ENCODE peak calls at places on chromosomes 5 and 9, in six cellular contexts. J is neural progenitor cell, U is fibroblast of the aortic adventitia, V is left ventricle myocardium inferior, Z is mesothelial cell of epicardium, S is cardiac fibroblast. G is an unnamed sample.

GRCh38 chr9:114037961-114038723 is 40.0 kb downstream of the AMBP start:
- DNase-seq in J (peak), U (no peak), V (no peak), Z (no peak), S (no peak), G (no peak)

GRCh38 chr5:166119506-166119905 is 2171.9 kb upstream of the WWC1 start:
- DNase-seq in J (no peak), U (no peak), V (no peak), Z (no peak), S (no peak), G (no peak)

GRCh38 chr9:113479150-113479761 is 15.7 kb downstream of the RGS3 start:
- DNase-seq in J (peak), U (no peak), V (no peak), Z (no peak), S (no peak), G (no peak)

GRCh38 chr9:5326893-5327548 is 12.7 kb downstream of the RLN1 start:
- DNase-seq in J (peak), U (no peak), V (no peak), Z (no peak), S (no peak), G (no peak)

GRCh38 chr5:76084496-76085285 is 1.5 kb downstream of the SV2C start:
- DNase-seq in J (peak), U (peak), V (no peak), Z (no peak), S (peak), G (no peak)

GRCh38 chr9:38090170-38090569 is 21.1 kb upstream of the SHB start:
- DNase-seq in J (no peak), U (no peak), V (no peak), Z (no peak), S (no peak), G (no peak)

GRCh38 chr9:71795097-71795807 is 26.9 kb upstream of the CEMIP2 start:
- DNase-seq in J (no peak), U (no peak), V (no peak), Z (no peak), S (no peak), G (no peak)

GRCh38 chr5:33840927-33841547 is 50.8 kb downstream of the ADAMTS12 start:
- DNase-seq in J (no peak), U (no peak), V (no peak), Z (no peak), S (no peak), G (no peak)

GRCh38 chr9:29150606-29151005 is 1577.3 kb upstream of the C9orf72 start:
- DNase-seq in J (no peak), U (peak), V (no peak), Z (no peak), S (peak), G (no peak)
- TF ChIP-seq CTCF in J (no peak), U (no peak), V (no peak), Z (no peak), S (no peak), G (no peak)

GRCh38 chr9:127347831-127348699 is 48.9 kb upstream of the SLC2A8 start:
- DNase-seq in J (no peak), U (peak), V (no peak), Z (no peak), S (peak), G (peak)
- TF ChIP-seq CTCF in J (no peak), U (peak), V (no peak), Z (no peak), S (peak), G (peak)

DNA sequence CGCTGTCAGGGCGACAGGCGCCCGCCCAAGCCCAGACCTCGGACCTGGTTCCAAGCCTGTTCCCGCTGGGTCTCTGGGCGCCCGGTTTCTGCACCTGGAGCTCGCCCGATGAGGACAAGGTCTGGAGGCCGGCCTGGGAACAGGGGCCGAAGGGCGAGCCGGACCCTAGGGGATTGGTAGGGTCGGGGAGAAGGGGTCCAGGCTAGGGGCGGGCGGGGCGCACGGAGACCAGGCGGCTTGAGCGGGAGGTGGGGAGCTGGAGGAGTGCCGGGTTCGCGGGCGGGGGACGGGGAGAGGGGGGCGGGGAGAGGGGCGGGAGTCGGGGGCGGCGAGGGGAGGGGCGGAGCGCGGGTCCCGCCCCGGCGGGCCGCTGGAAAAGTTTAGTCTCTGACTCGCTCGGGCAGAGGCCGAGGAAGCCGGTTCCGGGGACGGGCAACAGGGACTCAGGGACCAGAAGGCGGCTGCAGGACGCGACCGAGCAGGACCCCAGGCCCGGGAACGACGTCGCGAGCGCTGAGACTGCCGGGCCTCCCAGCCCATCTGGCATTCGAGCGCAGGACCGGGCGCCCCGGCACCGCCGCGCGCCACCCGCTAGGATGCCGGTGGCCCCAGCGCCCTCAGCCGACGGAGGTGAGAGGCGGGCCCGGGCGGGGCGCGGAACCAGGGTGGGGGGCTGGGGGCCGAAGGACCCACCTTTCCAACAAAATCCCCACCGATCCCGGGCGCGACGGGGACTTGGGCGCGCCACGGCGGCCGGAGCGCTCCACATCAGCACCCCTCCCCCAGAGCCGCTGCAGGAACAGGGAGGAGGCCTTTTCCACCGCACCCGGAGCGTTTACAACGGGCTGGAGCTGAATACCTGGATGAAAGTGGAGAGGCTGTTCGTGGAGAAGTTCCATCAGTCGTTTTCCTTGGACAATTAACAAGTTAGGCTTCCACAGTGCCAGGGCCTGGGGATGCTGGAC is at the start of gene S1PR3:
- DNase-seq in J (peak), U (peak), V (peak), Z (peak), S (peak), G (no peak)
- TF ChIP-seq CTCF in J (peak), U (peak), V (peak), Z (peak), S (no peak), G (peak)

GRCh38 chr5:66796306-66797292 is 200.4 kb downstream of the MAST4 start:
- DNase-seq in J (no peak), U (peak), V (no peak), Z (no peak), S (peak), G (no peak)
- TF ChIP-seq CTCF in J (peak), U (peak), V (peak), Z (no peak), S (peak), G (peak)

GRCh38 chr9:1875251-1875851 is 139.8 kb upstream of the SMARCA2 start:
- DNase-seq in J (no peak), U (no peak), V (no peak), Z (no peak), S (no peak), G (no peak)
- TF ChIP-seq CTCF in J (no peak), U (no peak), V (no peak), Z (no peak), S (no peak), G (no peak)

DNA sequence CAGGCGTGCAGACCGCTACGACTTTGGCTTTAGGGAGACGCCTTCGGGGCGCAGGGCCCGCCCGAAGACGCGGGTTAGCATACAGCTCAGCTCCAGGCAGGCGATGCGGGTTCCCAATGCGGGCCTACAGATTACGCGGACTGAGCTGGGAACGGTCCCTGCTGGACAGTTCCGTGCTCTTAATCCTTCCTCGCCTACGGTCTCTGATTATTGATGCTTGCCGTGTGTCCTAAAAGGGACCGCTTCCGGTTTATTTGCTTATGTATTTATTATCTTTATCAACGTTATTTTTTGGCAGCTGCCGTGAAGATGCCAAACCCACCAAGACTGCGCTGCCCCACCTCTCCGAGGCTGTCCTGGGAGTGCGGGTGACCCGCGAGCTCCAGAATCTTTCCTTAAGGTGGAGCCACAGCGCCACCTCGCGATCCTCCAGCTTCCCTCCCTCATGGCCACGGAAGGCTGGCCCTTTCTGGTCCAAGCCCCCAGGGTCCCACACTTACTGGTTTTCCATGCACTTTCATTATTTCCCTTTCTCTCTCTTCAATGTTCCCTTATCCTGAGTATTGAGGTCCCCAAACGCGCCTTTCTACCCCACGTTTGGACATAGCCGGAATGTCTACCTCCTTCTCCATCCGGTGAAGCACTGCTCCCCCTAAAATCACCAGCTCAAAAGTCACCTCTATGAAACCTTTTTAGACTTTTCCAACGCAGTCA is 7.0 kb upstream of the EBF1 start:
- DNase-seq in J (peak), U (peak), V (peak), Z (peak), S (peak), G (peak)
- TF ChIP-seq CTCF in J (peak), U (peak), V (peak), Z (peak), S (peak), G (peak)

GRCh38 chr5:120808135-120808534 is 344.0 kb downstream of the PRR16 start:
- DNase-seq in J (no peak), U (no peak), V (no peak), Z (no peak), S (peak), G (no peak)

GRCh38 chr5:120806132-120806531 is 342.0 kb downstream of the PRR16 start:
- DNase-seq in J (no peak), U (peak), V (no peak), Z (no peak), S (peak), G (peak)

GRCh38 chr5:120808606-120809005 is 344.5 kb downstream of the PRR16 start:
- DNase-seq in J (no peak), U (no peak), V (no peak), Z (no peak), S (no peak), G (no peak)

GRCh38 chr5:120803282-120803681 is 339.2 kb downstream of the PRR16 start:
- DNase-seq in J (no peak), U (peak), V (no peak), Z (no peak), S (peak), G (peak)
- TF ChIP-seq CTCF in J (peak), U (no peak), V (peak), Z (peak), S (peak), G (peak)

GRCh38 chr5:121763674-121764073 is 88.0 kb upstream of the FTMT start:
- DNase-seq in J (peak), U (no peak), V (no peak), Z (no peak), S (no peak), G (no peak)

GRCh38 chr5:121757753-121758152 is 93.9 kb upstream of the FTMT start:
- DNase-seq in J (no peak), U (no peak), V (no peak), Z (no peak), S (no peak), G (no peak)

GRCh38 chr5:121758640-121759039 is 93.0 kb upstream of the FTMT start:
- DNase-seq in J (peak), U (no peak), V (no peak), Z (no peak), S (no peak), G (no peak)

GRCh38 chr5:121762416-121762815 is 89.3 kb upstream of the FTMT start:
- DNase-seq in J (no peak), U (no peak), V (no peak), Z (no peak), S (no peak), G (no peak)
- TF ChIP-seq CTCF in J (no peak), U (no peak), V (no peak), Z (no peak), S (no peak), G (no peak)

GRCh38 chr9:135087489-135087791 is at the start of gene OLFM1:
- DNase-seq in J (peak), U (peak), V (peak), Z (peak), S (peak), G (peak)
- TF ChIP-seq CTCF in J (peak), U (peak), V (peak), Z (peak), S (peak), G (peak)

G was measured in HFFc6.